ENCODE peak calls at places on chromosomes 6 and 20, in seven cellular contexts. H, N, U, T, D, Z and P are unnamed samples. For H4K20me1, the result is how much of the 10 kb centered on the place peaks cover.

GRCh38 chr20:18224968-18225568 is 63.3 kb upstream of the ZNF133 start:
- DNase-seq in H (peak), N (peak), U (no peak), T (peak), D (peak), Z (peak), P (no peak)

GRCh38 chr6:160082627-160083026 is 39.0 kb upstream of the SLC22A1 start:
- DNase-seq in H (no peak), N (no peak), U (no peak), T (no peak), D (no peak), Z (no peak), P (no peak)

GRCh38 chr20:57659789-57660509 is 39.7 kb upstream of the ZBP1 start:
- DNase-seq in H (no peak), N (no peak), U (peak), T (no peak), D (no peak), Z (peak), P (no peak)

GRCh38 chr6:44423306-44423705 is 35.8 kb downstream of the CDC5L start:
- DNase-seq in H (no peak), N (no peak), U (no peak), T (no peak), D (no peak), Z (no peak), P (no peak)

GRCh38 chr20:50373674-50374286 is 136.4 kb upstream of the PTPN1 start:
- DNase-seq in H (no peak), N (no peak), U (no peak), T (peak), D (peak), Z (no peak), P (no peak)

GRCh38 chr6:3205913-3206312 is 21.5 kb downstream of the TUBB2B start:
- DNase-seq in H (no peak), N (no peak), U (no peak), T (peak), D (peak), Z (no peak), P (no peak)

GRCh38 chr6:124983383-124983782 is 21.1 kb downstream of the RNF217 start:
- DNase-seq in H (no peak), N (no peak), U (no peak), T (no peak), D (no peak), Z (no peak), P (peak)

GRCh38 chr20:6756961-6757595 is 10.4 kb upstream of the BMP2 start:
- DNase-seq in H (no peak), N (peak), U (no peak), T (no peak), D (no peak), Z (no peak), P (no peak)

GRCh38 chr6:16064687-16065086 is 64.2 kb upstream of the MYLIP start:
- DNase-seq in H (peak), N (no peak), U (no peak), T (no peak), D (no peak), Z (no peak), P (peak)

GRCh38 chr6:138525355-138525754 is 26.1 kb upstream of the NHSL1 start:
- DNase-seq in H (no peak), N (no peak), U (no peak), T (no peak), D (no peak), Z (no peak), P (no peak)

GRCh38 chr6:135739288-135739687 is 112.2 kb upstream of the PDE7B start:
- DNase-seq in H (no peak), N (no peak), U (no peak), T (peak), D (peak), Z (no peak), P (no peak)

GRCh38 chr6:149366237-149366921 is 33.7 kb upstream of the SUMO4 start:
- DNase-seq in H (no peak), N (peak), U (peak), T (no peak), D (no peak), Z (no peak), P (no peak)

GRCh38 chr6:137602871-137603270 is 108.7 kb upstream of the OLIG3 start:
- DNase-seq in H (no peak), N (no peak), U (no peak), T (no peak), D (no peak), Z (no peak), P (no peak)

GRCh38 chr6:77650098-77650663 is 2.7 kb upstream of the MEI4 start:
- DNase-seq in H (peak), N (peak), U (no peak), T (no peak), D (no peak), Z (peak), P (no peak)

GRCh38 chr20:34233687-34234086 is 7.5 kb upstream of the ASIP start:
- DNase-seq in H (no peak), N (no peak), U (no peak), T (no peak), D (no peak), Z (no peak), P (no peak)

DNA sequence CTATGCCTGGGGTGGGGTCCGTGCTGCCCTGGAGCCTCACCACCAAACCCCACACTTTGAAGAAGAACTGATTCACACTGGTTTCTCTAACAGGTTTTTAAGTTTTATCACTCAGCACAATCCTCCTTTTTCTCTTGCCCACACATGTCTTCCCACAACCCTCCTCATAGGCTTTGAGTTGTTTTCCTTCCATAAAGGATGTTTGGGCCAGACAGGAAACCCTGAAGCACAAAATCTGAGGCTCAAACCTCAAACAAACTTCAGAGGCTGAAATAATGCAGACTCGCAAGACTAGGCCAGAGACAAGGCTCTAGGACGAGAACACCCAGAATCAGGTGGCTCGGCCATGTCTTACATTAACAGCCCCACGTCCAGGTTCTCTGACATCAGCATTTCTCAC is 35.3 kb downstream of the EZR start:
- DNase-seq in H (no peak), N (no peak), U (no peak), T (no peak), D (no peak), Z (no peak), P (no peak)
- H3K9ac ChIP-seq in H (no peak), N (no peak), U (no peak), T (no peak), D (no peak), Z (no peak), P (no peak)

DNA sequence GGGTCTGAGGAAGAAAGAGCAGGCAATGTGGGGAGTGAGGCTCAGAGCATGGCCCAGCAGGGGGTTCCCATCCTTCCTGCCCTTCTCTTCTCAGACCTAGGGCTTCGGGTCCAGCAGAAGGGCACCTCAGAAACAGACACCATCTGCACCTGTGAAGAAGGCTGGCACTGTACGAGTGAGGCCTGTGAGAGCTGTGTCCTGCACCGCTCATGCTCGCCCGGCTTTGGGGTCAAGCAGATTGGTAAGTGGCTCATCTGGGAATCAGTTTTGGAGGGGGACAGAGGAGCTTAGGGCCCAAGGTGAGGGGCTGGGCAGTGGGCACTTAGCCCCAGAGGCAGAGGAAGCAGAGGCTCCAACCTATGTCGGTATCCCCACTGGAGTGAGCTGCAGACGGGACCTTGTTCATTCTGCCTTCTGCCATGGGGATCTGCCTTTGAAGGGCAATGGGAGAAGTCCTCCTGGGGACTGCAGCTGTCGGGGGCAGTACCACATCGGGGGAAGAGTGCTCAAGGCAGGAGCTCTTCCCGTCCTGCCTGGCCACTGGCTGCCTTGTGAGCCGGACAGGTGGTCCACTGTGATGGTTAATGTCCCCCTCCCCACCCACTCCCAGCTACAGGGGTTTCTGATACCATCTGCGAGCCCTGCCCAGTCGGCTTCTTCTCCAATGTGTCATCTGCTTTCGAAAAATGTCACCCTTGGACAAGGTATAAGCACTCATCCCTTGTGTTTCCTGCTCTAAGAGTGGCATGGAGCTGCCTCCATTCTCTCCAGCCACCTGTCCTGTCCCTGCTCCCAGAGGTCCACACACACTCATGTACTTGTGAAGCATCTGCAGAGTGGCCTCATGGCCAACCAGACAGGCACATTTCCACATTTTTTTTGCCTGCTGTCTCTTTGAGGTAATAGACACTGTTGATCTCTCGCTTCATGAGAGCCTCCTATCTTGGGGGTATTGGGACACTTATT is 4.7 kb downstream of the CD40 start:
- DNase-seq in H (no peak), N (no peak), U (no peak), T (no peak), D (no peak), Z (no peak), P (no peak)
- H4K20me1 ChIP-seq in H (under half), N (under half), U (under half), T (under half), D (under half), Z (under half), P (under half)

DNA sequence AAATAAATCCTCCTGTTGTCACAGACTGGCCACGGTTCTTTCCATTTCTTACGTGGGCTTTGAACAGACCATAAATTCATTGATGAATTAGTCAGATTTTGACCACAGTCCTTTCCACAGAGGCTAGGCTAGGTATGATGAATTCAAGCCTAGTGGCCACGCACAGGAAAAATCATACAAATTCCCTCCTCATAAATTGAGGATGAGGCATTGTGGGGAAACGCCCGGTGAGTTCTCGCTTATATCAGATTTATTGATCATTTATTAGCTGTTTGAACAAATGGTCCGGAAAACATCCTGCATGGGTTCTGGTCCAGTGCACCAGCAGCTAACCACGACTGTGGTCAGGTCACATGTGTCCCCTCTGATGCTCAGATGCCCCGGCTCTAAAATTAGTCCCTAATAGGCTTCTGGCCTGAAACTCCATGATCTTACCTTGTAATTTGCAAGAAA is 31.4 kb upstream of the FOXC1 start:
- DNase-seq in H (no peak), N (no peak), U (no peak), T (no peak), D (no peak), Z (no peak), P (no peak)
- H3K27ac ChIP-seq in H (no peak), N (no peak), U (no peak), T (no peak), D (no peak), Z (no peak), P (no peak)

GRCh38 chr6:157684620-157685299 is 138.3 kb upstream of the SNX9 start:
- DNase-seq in H (no peak), N (no peak), U (no peak), T (no peak), D (no peak), Z (no peak), P (no peak)

GRCh38 chr6:157682856-157683481 is 140.1 kb upstream of the SNX9 start:
- DNase-seq in H (no peak), N (peak), U (no peak), T (peak), D (peak), Z (no peak), P (no peak)

GRCh38 chr6:157683707-157684106 is 139.3 kb upstream of the SNX9 start:
- DNase-seq in H (no peak), N (no peak), U (no peak), T (no peak), D (no peak), Z (no peak), P (no peak)

GRCh38 chr6:157679605-157680580 is 143.2 kb upstream of the SNX9 start:
- DNase-seq in H (peak), N (no peak), U (no peak), T (no peak), D (no peak), Z (no peak), P (no peak)

DNA sequence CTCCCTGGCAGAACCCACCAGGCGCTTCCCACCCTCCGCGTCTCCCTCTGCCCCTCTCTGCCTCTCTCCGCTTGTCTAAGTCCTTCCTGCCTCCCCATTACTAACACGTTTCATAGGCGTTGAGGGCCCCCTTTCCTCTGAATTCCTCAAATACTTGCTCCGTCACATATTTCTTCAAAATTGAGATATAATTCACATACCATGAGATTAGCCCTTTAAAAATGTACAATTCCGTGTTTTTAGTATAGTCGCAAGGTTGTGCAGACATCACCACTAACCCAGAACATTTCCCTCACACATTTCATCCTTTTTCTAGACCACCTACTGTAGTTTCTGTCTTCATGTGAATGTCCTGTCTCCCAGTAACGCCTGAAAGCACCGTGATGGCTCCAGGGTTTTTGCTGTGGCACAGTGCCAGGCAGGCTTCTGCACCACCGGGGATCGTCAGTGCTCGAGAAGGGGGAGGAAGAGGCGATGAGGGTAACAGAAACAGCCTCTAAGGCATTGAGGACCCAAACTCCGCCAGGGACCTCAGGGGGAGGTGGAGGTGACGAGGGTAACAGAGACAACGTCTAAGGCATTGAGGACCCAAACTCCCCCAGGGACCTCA is 141.9 kb upstream of the SNX9 start:
- DNase-seq in H (no peak), N (no peak), U (no peak), T (no peak), D (no peak), Z (no peak), P (no peak)
- H3K9ac ChIP-seq in H (no peak), N (no peak), U (no peak), T (no peak), D (no peak), Z (no peak), P (no peak)

GRCh38 chr6:163423696-163424095 is 9.2 kb downstream of the QKI start:
- DNase-seq in H (no peak), N (no peak), U (no peak), T (peak), D (no peak), Z (no peak), P (no peak)
- H4K20me1 ChIP-seq in H (half or more), N (half or more), U (under half), T (under half), D (half or more), Z (half or more), P (under half)

GRCh38 chr6:8085053-8085511 is 17.3 kb downstream of the EEF1E1 start:
- DNase-seq in H (no peak), N (peak), U (no peak), T (peak), D (peak), Z (no peak), P (no peak)
- H3K27ac ChIP-seq in H (no peak), N (peak), U (no peak), T (peak), D (peak), Z (peak), P (no peak)

GRCh38 chr6:80005406-80005805 is 957 bp downstream of the TTK start:
- DNase-seq in H (no peak), N (no peak), U (no peak), T (no peak), D (no peak), Z (no peak), P (no peak)
- H3K9ac ChIP-seq in H (peak), N (peak), U (peak), T (peak), D (peak), Z (peak), P (peak)

DNA sequence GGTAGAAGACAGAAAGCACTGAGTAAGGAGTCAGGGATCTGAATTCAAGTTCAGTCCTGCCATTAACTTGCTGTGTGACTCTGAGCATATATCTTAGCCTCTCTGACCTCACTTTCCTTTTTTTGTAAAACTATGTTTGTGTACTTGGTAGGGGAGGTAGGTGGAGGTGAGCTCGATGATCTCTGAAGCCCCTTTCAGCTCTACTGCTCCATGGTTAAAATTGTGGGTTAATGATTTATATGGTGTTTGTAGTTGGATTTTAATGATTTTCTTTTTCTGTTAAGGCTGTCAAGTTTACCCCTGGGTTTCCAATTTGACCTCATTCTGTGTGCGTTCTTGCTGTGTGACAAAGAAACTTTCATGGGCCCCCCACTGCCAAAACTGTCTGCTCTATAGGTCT is 124.1 kb downstream of the CD164 start:
- DNase-seq in H (no peak), N (no peak), U (no peak), T (no peak), D (no peak), Z (no peak), P (no peak)
- H4K20me1 ChIP-seq in H (under half), N (under half), U (under half), T (under half), D (under half), Z (under half), P (under half)